ENCODE peak calls at places on chromosomes 11 and 22, in ten cellular contexts. Q is progenitor cell of endocrine pancreas; V is activated CD8-positive, alpha-beta T cell treated with anti-CD3 and anti-CD28 coated beads, Interleukin-2, amount 10 ng/mL, durations not matched to agents 7 days and 5 days; U is type B pancreatic cell; X is activated T-helper 2 cell treated with anti-CD3 and anti-CD28 coated beads, Interferon-gamma antibody, Interleukin-2, Interleukin-4, amounts not matched to agents 10 μg/mL and 5 μg/mL and 100 μg/mL, durations not matched to agents 14 hours and 24 hours and 36 hours; K is stimulated activated CD4-positive, alpha-beta T cell treated with anti-CD3 and anti-CD28 coated beads, Interleukin-1b, Interleukin-23, amount 100 ng/mL, for 24 hours; M is naive thymus-derived CD8-positive, alpha-beta T cell; Y is prostate gland; P is GM23338; N is stimulated activated CD8-positive, alpha-beta memory T cell treated with anti-CD3 and anti-CD28 coated beads, Interleukin-4, amount 100 ng/mL, for 1 hour. I is an unnamed sample.
A peak's percentile ranks its signal among the peaks of the same experiment; 100 is the strongest.

GRCh38 chr11:71200172-71200716 is 52.1 kb downstream of the SHANK2 start:
- DNase-seq in Q (no peak), V (no peak), U (no peak), X (no peak), K (no peak), M (no peak), Y (no peak), P (no peak), N (no peak), I (no peak)

GRCh38 chr22:33299245-33299956 is 241.2 kb upstream of the SYN3 start:
- DNase-seq in Q (no peak), V (no peak), U (no peak), X (no peak), K (no peak), M (no peak), Y (no peak), P (no peak), N (no peak), I (peak; percentile 5)

GRCh38 chr11:111633756-111634362 is 31.6 kb downstream of the SIK2 start:
- DNase-seq in Q (no peak), V (no peak), U (no peak), X (no peak), K (no peak), M (no peak), Y (no peak), P (no peak), N (no peak), I (no peak)

GRCh38 chr22:39317084-39317755 is 2.2 kb downstream of the RPL3 start:
- DNase-seq in Q (no peak), V (peak; percentile 46), U (no peak), X (no peak), K (no peak), M (no peak), Y (no peak), P (no peak), N (no peak), I (no peak)

GRCh38 chr11:74257934-74258553 is 53.4 kb downstream of the P4HA3 start:
- DNase-seq in Q (no peak), V (no peak), U (no peak), X (no peak), K (no peak), M (no peak), Y (peak; percentile 65), P (no peak), N (no peak), I (no peak)

GRCh38 chr22:24995649-24996180 is 43.2 kb downstream of the KIAA1671 start:
- DNase-seq in Q (no peak), V (no peak), U (no peak), X (no peak), K (no peak), M (no peak), Y (no peak), P (no peak), N (no peak), I (no peak)

GRCh38 chr22:29916007-29916544 is 33.1 kb downstream of the MTMR3 start:
- DNase-seq in Q (no peak), V (no peak), U (no peak), X (no peak), K (no peak), M (no peak), Y (no peak), P (no peak), N (no peak), I (no peak)

GRCh38 chr11:4085575-4085974 is 9.0 kb upstream of the RRM1 start:
- DNase-seq in Q (no peak), V (no peak), U (no peak), X (no peak), K (no peak), M (no peak), Y (no peak), P (no peak), N (no peak), I (no peak)

GRCh38 chr11:34464591-34465036 is 25.9 kb downstream of the CAT start:
- DNase-seq in Q (no peak), V (no peak), U (no peak), X (no peak), K (no peak), M (no peak), Y (no peak), P (no peak), N (no peak), I (no peak)

GRCh38 chr22:48145738-48146137 is 1383.3 kb downstream of the TBC1D22A start:
- DNase-seq in Q (no peak), V (no peak), U (no peak), X (no peak), K (no peak), M (no peak), Y (no peak), P (no peak), N (no peak), I (no peak)

GRCh38 chr11:68341557-68342458 is 29.4 kb downstream of the LRP5 start:
- DNase-seq in Q (no peak), V (no peak), U (no peak), X (no peak), K (no peak), M (no peak), Y (no peak), P (no peak), N (no peak), I (no peak)

GRCh38 chr11:20207781-20208621 is 47.7 kb upstream of the DBX1 start:
- DNase-seq in Q (no peak), V (no peak), U (no peak), X (no peak), K (no peak), M (no peak), Y (no peak), P (peak; percentile 70), N (no peak), I (no peak)

GRCh38 chr11:114925591-114925990 is 247.3 kb downstream of the NXPE2 start:
- DNase-seq in Q (no peak), V (no peak), U (no peak), X (no peak), K (no peak), M (no peak), Y (no peak), P (no peak), N (no peak), I (no peak)

GRCh38 chr11:20599424-20600346 is at the start of gene SLC6A5:
- DNase-seq in Q (peak; percentile 83), V (peak; percentile 59), U (no peak), X (peak; percentile 20), K (no peak), M (no peak), Y (no peak), P (peak; percentile 96), N (no peak), I (peak; percentile 55)

GRCh38 chr11:102810943-102811528 is 13.1 kb upstream of the MMP1 start:
- DNase-seq in Q (no peak), V (no peak), U (no peak), X (no peak), K (no peak), M (no peak), Y (no peak), P (peak; percentile 71), N (no peak), I (peak; percentile 49)

GRCh38 chr22:24321999-24322398 is 51.4 kb downstream of the SPECC1L start:
- DNase-seq in Q (no peak), V (no peak), U (no peak), X (no peak), K (no peak), M (no peak), Y (no peak), P (no peak), N (no peak), I (no peak)

GRCh38 chr11:130612291-130612802 is 163.9 kb downstream of the ADAMTS15 start:
- DNase-seq in Q (no peak), V (no peak), U (no peak), X (no peak), K (no peak), M (no peak), Y (no peak), P (no peak), N (no peak), I (no peak)

I was measured in Caco-2.